ENCODE peak calls at places on chromosome 16, in seven cellular contexts. M is IMR-90, P is neuronal stem cell, C is H9, B is trophoblast cell, F is H1, E is mesendoderm. Y is an unnamed sample.
A peak's percentile ranks its signal among the peaks of the same experiment; 100 is the strongest.

GRCh38 chr16:57518922-57519321 is 17.4 kb downstream of the CCDC102A start:
- DNase-seq in M (no peak), P (no peak), C (no peak), B (no peak), F (no peak), E (no peak), Y (no peak)

GRCh38 chr16:65453646-65454045 is 331.8 kb upstream of the CDH11 start:
- DNase-seq in M (no peak), P (no peak), C (no peak), B (no peak), F (no peak), E (no peak), Y (no peak)

GRCh38 chr16:84303023-84303422 is 8.3 kb downstream of the WFDC1 start:
- DNase-seq in M (peak; percentile 73), P (no peak), C (no peak), B (no peak), F (no peak), E (no peak), Y (peak; percentile 16)

GRCh38 chr16:24054649-24055560 is 201.2 kb upstream of the CACNG3 start:
- DNase-seq in M (no peak), P (peak; percentile 33), C (peak; percentile 68), B (no peak), F (no peak), E (peak; percentile 45), Y (no peak)

GRCh38 chr16:50718061-50718760 is 23.7 kb upstream of the CYLD start:
- DNase-seq in M (peak; percentile 36), P (no peak), C (no peak), B (no peak), F (no peak), E (no peak), Y (no peak)

GRCh38 chr16:4298761-4299522 is 16.9 kb upstream of the GLIS2 start:
- DNase-seq in M (peak; percentile 94), P (no peak), C (peak; percentile 90), B (peak; percentile 92), F (no peak), E (peak; percentile 97), Y (peak; percentile 90)

GRCh38 chr16:83899272-83899897 is 470 bp downstream of the MLYCD start:
- DNase-seq in M (peak; percentile 66), P (peak; percentile 51), C (peak; percentile 58), B (peak; percentile 67), F (no peak), E (peak; percentile 79), Y (peak; percentile 67)

GRCh38 chr16:85514601-85515318 is 98.4 kb upstream of the GSE1 start:
- DNase-seq in M (peak; percentile 92), P (peak; percentile 38), C (no peak), B (peak; percentile 100), F (no peak), E (peak; percentile 74), Y (peak; percentile 91)

GRCh38 chr16:81710596-81710995 is 68.5 kb upstream of the PLCG2 start:
- DNase-seq in M (no peak), P (peak; percentile 48), C (no peak), B (no peak), F (no peak), E (peak; percentile 54), Y (no peak)

GRCh38 chr16:2464333-2464732 is 4.4 kb downstream of the TEDC2 start:
- DNase-seq in M (no peak), P (no peak), C (no peak), B (no peak), F (no peak), E (no peak), Y (no peak)

GRCh38 chr16:71367243-71367976 is 8.9 kb downstream of the CALB2 start:
- DNase-seq in M (peak; percentile 21), P (peak; percentile 60), C (peak; percentile 91), B (peak; percentile 69), F (peak; percentile 67), E (peak; percentile 95), Y (peak; percentile 46)

GRCh38 chr16:46885960-46886763 is 2.0 kb downstream of the GPT2 start:
- DNase-seq in M (peak; percentile 81), P (peak; percentile 29), C (no peak), B (no peak), F (no peak), E (peak; percentile 92), Y (peak; percentile 57)

DNA sequence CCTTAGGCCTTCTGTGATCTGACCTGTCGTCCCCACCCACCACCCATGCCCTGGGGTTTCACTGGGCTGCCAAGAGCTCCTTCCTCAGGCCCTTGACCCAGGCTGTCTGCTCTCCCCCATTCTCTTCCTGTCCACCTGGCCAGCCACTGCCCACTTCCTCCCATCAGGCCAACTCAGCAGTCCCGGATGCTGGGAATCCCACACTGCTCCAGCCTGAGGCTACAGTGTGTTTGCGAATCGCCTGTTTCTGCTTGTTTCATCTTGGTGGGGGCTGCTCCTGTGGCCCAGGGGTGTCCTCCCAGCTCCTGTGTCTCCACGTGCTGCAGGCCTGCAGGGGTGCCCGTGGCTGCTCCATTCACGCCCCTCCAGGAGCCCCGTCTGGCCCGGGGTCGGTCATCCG is 839 bp upstream of the METRN start:
- DNase-seq in M (no peak), P (no peak), C (no peak), B (peak; percentile 55), F (no peak), E (no peak), Y (no peak)
- H4K8ac ChIP-seq in M (no peak overlapping the region), P (peak overlapping the region; percentile 86), C (no peak overlapping the region), B (peak overlapping the region; percentile 74), F (peak overlapping the region; percentile 17), E (no peak overlapping the region), Y (no peak overlapping the region)

DNA sequence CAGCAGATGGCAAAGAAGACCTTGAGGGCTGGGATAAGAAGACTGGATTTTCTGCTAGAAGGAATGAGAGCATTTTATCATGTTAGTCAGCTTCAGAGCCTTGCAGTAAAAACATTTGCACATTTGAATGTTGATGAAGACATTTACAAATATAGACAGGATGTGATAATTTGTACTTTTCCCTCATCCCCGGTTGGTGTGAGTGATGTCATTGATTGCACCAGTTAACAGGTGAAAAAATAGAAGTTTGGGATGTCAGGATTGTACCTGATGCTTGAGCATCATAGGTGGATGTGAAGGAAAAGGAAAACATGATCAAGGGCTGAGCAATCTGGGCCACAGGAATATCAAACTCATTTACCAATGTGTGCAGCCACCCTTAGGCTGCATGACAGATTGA is 22.7 kb upstream of the MAPK3 start:
- DNase-seq in M (no peak), P (no peak), C (no peak), B (no peak), F (no peak), E (no peak), Y (no peak)
- H4K8ac ChIP-seq in M (no peak overlapping the region), P (no peak overlapping the region), C (no peak overlapping the region), B (no peak overlapping the region), F (no peak overlapping the region), E (no peak overlapping the region), Y (no peak overlapping the region)

DNA sequence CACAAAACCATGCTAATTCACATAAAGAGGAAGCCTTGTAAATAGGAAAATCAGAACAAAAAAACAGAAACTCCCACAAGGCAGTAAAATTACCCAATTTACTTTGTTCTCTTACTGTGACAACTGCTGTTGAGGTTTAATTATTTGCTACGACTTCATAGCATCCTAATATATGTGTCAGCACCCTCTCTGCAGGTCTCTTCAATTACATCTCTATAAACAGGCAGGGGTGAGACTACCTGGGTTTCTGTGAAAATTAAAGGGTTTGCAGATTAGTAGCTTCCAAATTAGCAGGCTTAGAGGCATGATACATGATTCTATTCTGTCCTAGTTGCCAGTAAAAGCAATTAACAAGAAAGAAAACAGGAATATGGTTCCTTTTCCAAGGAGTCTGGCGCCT is 2.6 kb downstream of the WDR59 start:
- DNase-seq in M (no peak), P (no peak), C (no peak), B (no peak), F (no peak), E (no peak), Y (no peak)
- H4K8ac ChIP-seq in M (no peak overlapping the region), P (no peak overlapping the region), C (no peak overlapping the region), B (no peak overlapping the region), F (no peak overlapping the region), E (no peak overlapping the region), Y (no peak overlapping the region)

GRCh38 chr16:87365021-87365713 is 18.4 kb downstream of the FBXO31 start:
- DNase-seq in M (no peak), P (no peak), C (no peak), B (no peak), F (no peak), E (no peak), Y (no peak)
- H4K8ac ChIP-seq in M (no peak overlapping the region), P (no peak overlapping the region), C (no peak overlapping the region), B (no peak overlapping the region), F (no peak overlapping the region), E (no peak overlapping the region), Y (no peak overlapping the region)

Y was measured in mesenchymal stem cell.